ENCODE peak calls at places on chromosomes 7 and 10, in five cellular contexts. O is AG20443, V is activated T-cell treated with anti-CD3 and anti-CD28 coated beads for 1 hour, A is glutamatergic neuron, H is SHP77 treated with DMSO at 0.1 percent for 48 hours. I is an unnamed sample.
A peak's percentile ranks its signal among the peaks of the same experiment; 100 is the strongest.

GRCh38 chr7:32217841-32218467 is 147.7 kb upstream of the PDE1C start:
- DNase-seq in V (no peak), O (peak; percentile 1), H (no peak), A (no peak), I (no peak)

GRCh38 chr10:14740684-14741247 is 33.9 kb downstream of the FAM107B start:
- DNase-seq in H (no peak), V (no peak), O (no peak), A (no peak), I (no peak)

GRCh38 chr7:148927141-148927540 is 43.0 kb upstream of the EZH2 start:
- DNase-seq in A (peak; percentile 27), O (no peak), H (no peak), V (no peak), I (no peak)

GRCh38 chr7:150388709-150389531 is 9.8 kb downstream of the ZNF775 start:
- DNase-seq in H (peak; percentile 56), O (peak; percentile 57), A (no peak), V (no peak), I (peak; percentile 39)

GRCh38 chr10:126905776-126906703 is 812 bp downstream of the DOCK1 start:
- DNase-seq in H (no peak), V (no peak), A (peak; percentile 55), O (peak; percentile 68), I (peak; percentile 75)

GRCh38 chr10:33410096-33410859 is 75.8 kb upstream of the NRP1 start:
- DNase-seq in V (no peak), O (no peak), H (no peak), A (no peak), I (no peak)

GRCh38 chr7:126083014-126083413 is 1153.4 kb upstream of the POT1 start:
- DNase-seq in V (no peak), A (no peak), O (no peak), H (no peak), I (no peak)

GRCh38 chr7:90853205-90853604 is 257.1 kb downstream of the CDK14 start:
- DNase-seq in A (no peak), H (no peak), V (no peak), O (no peak), I (no peak)

GRCh38 chr7:70392282-70392681 is 739.7 kb upstream of the GALNT17 start:
- DNase-seq in A (no peak), O (peak; percentile 47), V (no peak), H (no peak), I (no peak)

GRCh38 chr10:73931767-73932624 is 21.1 kb downstream of the PLAU start:
- DNase-seq in A (no peak), H (no peak), V (peak; percentile 36), O (no peak), I (no peak)

GRCh38 chr10:26573674-26574073 is 123.8 kb upstream of the PDSS1 start:
- DNase-seq in O (no peak), A (no peak), H (no peak), V (no peak), I (no peak)

GRCh38 chr10:84613336-84614021 is 285.1 kb downstream of the CCSER2 start:
- DNase-seq in V (no peak), H (peak; percentile 39), O (peak; percentile 56), A (peak; percentile 71), I (peak; percentile 57)

GRCh38 chr10:129897851-129898463 is 66.1 kb downstream of the EBF3 start:
- DNase-seq in H (no peak), O (no peak), V (no peak), A (no peak), I (no peak)

I was measured in nephron progenitor cell.